ENCODE peak calls at places on chromosomes 1 and 21, in six cellular contexts. One of them, this sample, is unnamed.

GRCh38 chr1:23108918-23109533 is 59.6 kb downstream of the LUZP1 start:
- DNase-seq in fibroblast of lung: no peak
- DNase-seq in A549: no peak
- DNase-seq in body of pancreas: no peak
- DNase-seq in sigmoid colon: no peak
- DNase-seq in Peyer's patch: no peak
- DNase-seq in this sample: no peak

GRCh38 chr1:15684042-15684461 is at the start of gene PLEKHM2:
- DNase-seq in fibroblast of lung: peak; percentile 40
- DNase-seq in A549: peak; percentile 38
- DNase-seq in body of pancreas: peak; percentile 61
- DNase-seq in sigmoid colon: no peak
- DNase-seq in Peyer's patch: peak; percentile 63
- DNase-seq in this sample: peak; percentile 91

GRCh38 chr1:206982216-206982615 is 12.0 kb upstream of the FCAMR start:
- DNase-seq in fibroblast of lung: peak; percentile 13
- DNase-seq in A549: peak; percentile 73
- DNase-seq in body of pancreas: peak; percentile 75
- DNase-seq in sigmoid colon: no peak
- DNase-seq in Peyer's patch: peak; percentile 90
- DNase-seq in this sample: no peak

GRCh38 chr1:191582169-191582568 is 576.1 kb upstream of the RGS18 start:
- DNase-seq in fibroblast of lung: peak; percentile 4
- DNase-seq in A549: no peak
- DNase-seq in body of pancreas: no peak
- DNase-seq in sigmoid colon: no peak
- DNase-seq in Peyer's patch: no peak
- DNase-seq in this sample: no peak

GRCh38 chr1:213931804-213932203 is 56.0 kb upstream of the PROX1 start:
- DNase-seq in fibroblast of lung: no peak
- DNase-seq in A549: no peak
- DNase-seq in body of pancreas: no peak
- DNase-seq in sigmoid colon: no peak
- DNase-seq in Peyer's patch: no peak
- DNase-seq in this sample: no peak

GRCh38 chr1:51347398-51348146 is 17.2 kb upstream of the TTC39A start:
- DNase-seq in fibroblast of lung: no peak
- DNase-seq in A549: no peak
- DNase-seq in body of pancreas: no peak
- DNase-seq in sigmoid colon: no peak
- DNase-seq in Peyer's patch: no peak
- DNase-seq in this sample: no peak

GRCh38 chr1:78275906-78276690 is 214.7 kb upstream of the PTGFR start:
- DNase-seq in fibroblast of lung: peak; percentile 62
- DNase-seq in A549: no peak
- DNase-seq in body of pancreas: no peak
- DNase-seq in sigmoid colon: no peak
- DNase-seq in Peyer's patch: no peak
- DNase-seq in this sample: no peak

GRCh38 chr1:31431351-31431750 is 18.3 kb downstream of the SERINC2 start:
- DNase-seq in fibroblast of lung: no peak
- DNase-seq in A549: no peak
- DNase-seq in body of pancreas: peak; percentile 77
- DNase-seq in sigmoid colon: peak; percentile 32
- DNase-seq in Peyer's patch: peak; percentile 53
- DNase-seq in this sample: peak; percentile 22

GRCh38 chr1:221418346-221418745 is 323.5 kb downstream of the DUSP10 start:
- DNase-seq in fibroblast of lung: peak; percentile 84
- DNase-seq in A549: no peak
- DNase-seq in body of pancreas: no peak
- DNase-seq in sigmoid colon: no peak
- DNase-seq in Peyer's patch: no peak
- DNase-seq in this sample: no peak

GRCh38 chr1:64515427-64515826 is 45.5 kb downstream of the CACHD1 start:
- DNase-seq in fibroblast of lung: peak; percentile 65
- DNase-seq in A549: no peak
- DNase-seq in body of pancreas: peak; percentile 82
- DNase-seq in sigmoid colon: peak; percentile 85
- DNase-seq in Peyer's patch: peak; percentile 63
- DNase-seq in this sample: no peak

GRCh38 chr1:193104496-193104905 is 713 bp downstream of the GLRX2 start:
- DNase-seq in fibroblast of lung: peak; percentile 64
- DNase-seq in A549: peak; percentile 50
- DNase-seq in body of pancreas: peak; percentile 40
- DNase-seq in sigmoid colon: peak; percentile 75
- DNase-seq in Peyer's patch: peak; percentile 70
- DNase-seq in this sample: peak; percentile 89

GRCh38 chr1:76267631-76268030 is 193.1 kb downstream of the ST6GALNAC3 start:
- DNase-seq in fibroblast of lung: no peak
- DNase-seq in A549: no peak
- DNase-seq in body of pancreas: no peak
- DNase-seq in sigmoid colon: no peak
- DNase-seq in Peyer's patch: no peak
- DNase-seq in this sample: no peak

GRCh38 chr1:88873737-88874374 is 17.5 kb downstream of the GTF2B start:
- DNase-seq in fibroblast of lung: peak; percentile 13
- DNase-seq in A549: no peak
- DNase-seq in body of pancreas: no peak
- DNase-seq in sigmoid colon: no peak
- DNase-seq in Peyer's patch: no peak
- DNase-seq in this sample: no peak

GRCh38 chr1:224873645-224874369 is 55.7 kb upstream of the DNAH14 start:
- DNase-seq in fibroblast of lung: peak; percentile 74
- DNase-seq in A549: no peak
- DNase-seq in body of pancreas: peak; percentile 10
- DNase-seq in sigmoid colon: no peak
- DNase-seq in Peyer's patch: no peak
- DNase-seq in this sample: no peak

GRCh38 chr1:47742890-47743760 is 254.1 kb downstream of the TRABD2B start:
- DNase-seq in fibroblast of lung: no peak
- DNase-seq in A549: no peak
- DNase-seq in body of pancreas: no peak
- DNase-seq in sigmoid colon: no peak
- DNase-seq in Peyer's patch: no peak
- DNase-seq in this sample: no peak

GRCh38 chr1:89870998-89871397 is 50.2 kb downstream of the LRRC8D start:
- DNase-seq in fibroblast of lung: no peak
- DNase-seq in A549: no peak
- DNase-seq in body of pancreas: no peak
- DNase-seq in sigmoid colon: no peak
- DNase-seq in Peyer's patch: no peak
- DNase-seq in this sample: no peak

GRCh38 chr1:3454811-3455618 is 550 bp downstream of the ARHGEF16 start:
- DNase-seq in fibroblast of lung: no peak
- DNase-seq in A549: no peak
- DNase-seq in body of pancreas: peak; percentile 70
- DNase-seq in sigmoid colon: no peak
- DNase-seq in Peyer's patch: peak; percentile 72
- DNase-seq in this sample: no peak
- H3K4me3 ChIP-seq in fibroblast of lung: peak overlapping the region; percentile 17
- H3K4me3 ChIP-seq in A549: peak overlapping the region; percentile 58
- H3K4me3 ChIP-seq in body of pancreas: peak overlapping the region; percentile 58
- H3K4me3 ChIP-seq in sigmoid colon: peak overlapping the region; percentile 46
- H3K4me3 ChIP-seq in Peyer's patch: peak overlapping the region; percentile 51
- H3K4me3 ChIP-seq in this sample: peak overlapping the region; percentile 59

GRCh38 chr21:26127073-26127814 is 43.3 kb downstream of the APP start:
- DNase-seq in fibroblast of lung: no peak
- DNase-seq in A549: no peak
- DNase-seq in body of pancreas: no peak
- DNase-seq in sigmoid colon: no peak
- DNase-seq in Peyer's patch: no peak
- DNase-seq in this sample: no peak
- H3K4me3 ChIP-seq in fibroblast of lung: no peak overlapping the region
- H3K4me3 ChIP-seq in A549: no peak overlapping the region
- H3K4me3 ChIP-seq in body of pancreas: no peak overlapping the region
- H3K4me3 ChIP-seq in sigmoid colon: no peak overlapping the region
- H3K4me3 ChIP-seq in Peyer's patch: no peak overlapping the region
- H3K4me3 ChIP-seq in this sample: no peak overlapping the region

DNA sequence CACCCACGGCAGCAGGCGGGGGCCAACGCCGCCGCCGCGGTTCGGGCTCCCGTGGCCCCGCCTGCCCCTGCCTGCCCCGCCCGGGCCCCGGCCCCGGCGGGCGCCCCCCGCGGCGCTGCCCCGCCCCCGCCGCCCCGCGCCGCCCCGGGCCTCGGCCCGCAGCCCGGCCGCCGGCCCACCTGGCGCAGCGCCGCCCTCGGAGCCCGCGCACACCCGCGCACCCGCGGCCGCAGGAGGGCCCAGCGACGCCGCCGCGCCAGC is at the start of gene WNT3A:
- DNase-seq in fibroblast of lung: no peak
- DNase-seq in A549: no peak
- DNase-seq in body of pancreas: no peak
- DNase-seq in sigmoid colon: peak; percentile 21
- DNase-seq in Peyer's patch: no peak
- DNase-seq in this sample: no peak
- H3K4me3 ChIP-seq in fibroblast of lung: no peak within 1 kb of the TSS
- H3K4me3 ChIP-seq in A549: peak within 1 kb of the TSS; percentile 37
- H3K4me3 ChIP-seq in body of pancreas: no peak within 1 kb of the TSS
- H3K4me3 ChIP-seq in sigmoid colon: no peak within 1 kb of the TSS
- H3K4me3 ChIP-seq in Peyer's patch: no peak within 1 kb of the TSS
- H3K4me3 ChIP-seq in this sample: peak within 1 kb of the TSS; percentile 16

DNA sequence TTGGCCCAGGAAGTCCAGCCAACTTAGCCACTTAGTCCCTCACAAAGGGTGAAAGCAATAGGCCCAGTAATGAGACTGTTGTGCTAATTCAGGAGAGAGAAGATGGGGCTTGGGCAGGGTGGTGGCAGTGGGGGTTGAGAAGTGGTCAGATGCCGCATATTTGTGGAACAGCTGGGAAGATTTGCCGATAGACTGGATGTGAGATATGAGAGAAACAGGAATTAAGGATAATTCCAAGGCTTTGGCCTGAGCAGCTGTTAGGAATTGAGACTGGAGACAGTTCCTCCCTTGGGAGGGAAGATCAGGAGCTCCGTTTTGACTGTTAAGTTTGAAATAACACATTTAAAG is 323.6 kb upstream of the FAM78B start:
- DNase-seq in fibroblast of lung: no peak
- DNase-seq in A549: no peak
- DNase-seq in body of pancreas: no peak
- DNase-seq in sigmoid colon: no peak
- DNase-seq in Peyer's patch: no peak
- DNase-seq in this sample: peak; percentile 68
- H3K4me3 ChIP-seq in fibroblast of lung: no peak overlapping the region
- H3K4me3 ChIP-seq in A549: peak overlapping the region; percentile 36
- H3K4me3 ChIP-seq in body of pancreas: no peak overlapping the region
- H3K4me3 ChIP-seq in sigmoid colon: peak overlapping the region; percentile 43
- H3K4me3 ChIP-seq in Peyer's patch: peak overlapping the region; percentile 53
- H3K4me3 ChIP-seq in this sample: peak overlapping the region; percentile 41

GRCh38 chr21:34553199-34553952 is 41.4 kb upstream of the KCNE1 start:
- DNase-seq in fibroblast of lung: peak; percentile 92
- DNase-seq in A549: no peak
- DNase-seq in body of pancreas: no peak
- DNase-seq in sigmoid colon: no peak
- DNase-seq in Peyer's patch: no peak
- DNase-seq in this sample: no peak
- H3K4me3 ChIP-seq in fibroblast of lung: peak overlapping the region; percentile 23
- H3K4me3 ChIP-seq in A549: no peak overlapping the region
- H3K4me3 ChIP-seq in body of pancreas: no peak overlapping the region
- H3K4me3 ChIP-seq in sigmoid colon: no peak overlapping the region
- H3K4me3 ChIP-seq in Peyer's patch: no peak overlapping the region
- H3K4me3 ChIP-seq in this sample: no peak overlapping the region

GRCh38 chr21:27498025-27498424 is 531.1 kb upstream of the ADAMTS5 start:
- DNase-seq in fibroblast of lung: no peak
- DNase-seq in A549: no peak
- DNase-seq in body of pancreas: no peak
- DNase-seq in sigmoid colon: no peak
- DNase-seq in Peyer's patch: no peak
- DNase-seq in this sample: no peak
- H3K4me3 ChIP-seq in fibroblast of lung: no peak overlapping the region
- H3K4me3 ChIP-seq in A549: no peak overlapping the region
- H3K4me3 ChIP-seq in body of pancreas: no peak overlapping the region
- H3K4me3 ChIP-seq in sigmoid colon: no peak overlapping the region
- H3K4me3 ChIP-seq in Peyer's patch: no peak overlapping the region
- H3K4me3 ChIP-seq in this sample: no peak overlapping the region

DNA sequence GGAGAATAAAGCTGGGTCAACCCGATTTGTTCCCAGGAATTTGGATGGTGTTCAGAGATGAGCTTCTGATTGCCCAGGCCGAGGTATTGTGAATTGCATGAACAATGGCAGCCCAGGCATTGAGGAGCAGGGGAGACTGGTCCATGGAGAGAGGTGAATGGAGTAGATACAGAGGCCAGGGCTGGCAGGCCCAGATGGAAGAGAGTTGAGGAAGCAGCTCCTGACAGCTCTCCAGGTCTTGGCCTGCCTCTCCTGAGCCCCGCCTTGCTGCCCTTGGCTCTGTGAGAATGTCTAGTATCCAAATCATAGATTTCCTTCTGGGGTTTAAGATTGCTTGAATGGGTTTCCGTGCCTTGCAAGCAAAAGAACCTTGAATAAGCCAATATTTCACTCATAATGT is 11.5 kb downstream of the ABCA4 start:
- DNase-seq in fibroblast of lung: no peak
- DNase-seq in A549: no peak
- DNase-seq in body of pancreas: no peak
- DNase-seq in sigmoid colon: no peak
- DNase-seq in Peyer's patch: no peak
- DNase-seq in this sample: no peak
- H3K4me3 ChIP-seq in fibroblast of lung: no peak overlapping the region
- H3K4me3 ChIP-seq in A549: no peak overlapping the region
- H3K4me3 ChIP-seq in body of pancreas: no peak overlapping the region
- H3K4me3 ChIP-seq in sigmoid colon: no peak overlapping the region
- H3K4me3 ChIP-seq in Peyer's patch: no peak overlapping the region
- H3K4me3 ChIP-seq in this sample: no peak overlapping the region

GRCh38 chr1:3068400-3069361 is at the start of gene PRDM16:
- DNase-seq in fibroblast of lung: peak; percentile 69
- DNase-seq in A549: peak; percentile 59
- DNase-seq in body of pancreas: peak; percentile 72
- DNase-seq in sigmoid colon: peak; percentile 65
- DNase-seq in Peyer's patch: no peak
- DNase-seq in this sample: peak; percentile 29

GRCh38 chr1:3067301-3067670 is 1.7 kb upstream of the PRDM16 start:
- DNase-seq in fibroblast of lung: no peak
- DNase-seq in A549: no peak
- DNase-seq in body of pancreas: peak; percentile 38
- DNase-seq in sigmoid colon: peak; percentile 48
- DNase-seq in Peyer's patch: no peak
- DNase-seq in this sample: peak; percentile 58

GRCh38 chr1:3066250-3066711 is 2.7 kb upstream of the PRDM16 start:
- DNase-seq in fibroblast of lung: no peak
- DNase-seq in A549: no peak
- DNase-seq in body of pancreas: peak; percentile 88
- DNase-seq in sigmoid colon: peak; percentile 58
- DNase-seq in Peyer's patch: no peak
- DNase-seq in this sample: peak; percentile 70

GRCh38 chr1:3066826-3067225 is 2.2 kb upstream of the PRDM16 start:
- DNase-seq in fibroblast of lung: no peak
- DNase-seq in A549: no peak
- DNase-seq in body of pancreas: peak; percentile 35
- DNase-seq in sigmoid colon: peak; percentile 54
- DNase-seq in Peyer's patch: no peak
- DNase-seq in this sample: peak; percentile 59

GRCh38 chr1:3067671-3068399 is 1.2 kb upstream of the PRDM16 start:
- DNase-seq in fibroblast of lung: no peak
- DNase-seq in A549: no peak
- DNase-seq in body of pancreas: peak; percentile 17
- DNase-seq in sigmoid colon: peak; percentile 52
- DNase-seq in Peyer's patch: no peak
- DNase-seq in this sample: peak; percentile 55
- H3K4me3 ChIP-seq in fibroblast of lung: no peak overlapping the region
- H3K4me3 ChIP-seq in A549: peak overlapping the region; percentile 79
- H3K4me3 ChIP-seq in body of pancreas: peak overlapping the region; percentile 36
- H3K4me3 ChIP-seq in sigmoid colon: peak overlapping the region; percentile 95
- H3K4me3 ChIP-seq in Peyer's patch: peak overlapping the region; percentile 18
- H3K4me3 ChIP-seq in this sample: peak overlapping the region; percentile 67